ENCODE peak calls at places on chromosomes 2 and 18, in seven cellular contexts. K is sigmoid colon; P is WTC11; F is COR-L47; X is central memory CD4-positive, alpha-beta T cell; A is iPS-NIHi11; U is H7. D is an unnamed sample.

GRCh38 chr2:237190958-237191692 is 105.4 kb downstream of the COPS8 start:
- DNase-seq in K (peak), P (no peak), F (no peak), X (no peak), A (no peak), U (no peak), D (no peak)

GRCh38 chr18:30121397-30121796 is 921.1 kb downstream of the DSC3 start:
- DNase-seq in K (no peak), P (no peak), F (no peak), X (no peak), A (no peak), U (no peak), D (no peak)

GRCh38 chr2:46428911-46429436 is 50.4 kb upstream of the TMEM247 start:
- DNase-seq in K (no peak), P (no peak), F (no peak), X (no peak), A (no peak), U (no peak), D (no peak)

GRCh38 chr2:45598545-45598944 is 12.5 kb downstream of the SRBD1 start:
- DNase-seq in K (no peak), P (no peak), F (no peak), X (no peak), A (no peak), U (no peak), D (no peak)

GRCh38 chr2:240520143-240520973 is 37.4 kb downstream of the ANKMY1 start:
- DNase-seq in K (no peak), P (peak), F (no peak), X (no peak), A (peak), U (peak), D (no peak)

GRCh38 chr2:161488879-161489278 is 72.8 kb downstream of the TBR1 start:
- DNase-seq in K (no peak), P (no peak), F (no peak), X (no peak), A (no peak), U (no peak), D (no peak)

GRCh38 chr2:178870703-178871102 is 63.5 kb upstream of the TTN start:
- DNase-seq in K (no peak), P (no peak), F (no peak), X (no peak), A (no peak), U (no peak), D (no peak)

GRCh38 chr2:188293601-188294482 is 2.2 kb downstream of the GULP1 start:
- DNase-seq in K (peak), P (no peak), F (peak), X (no peak), A (no peak), U (no peak), D (peak)

GRCh38 chr2:134325696-134326095 is 71.8 kb downstream of the MGAT5 start:
- DNase-seq in K (no peak), P (no peak), F (no peak), X (no peak), A (no peak), U (no peak), D (no peak)

GRCh38 chr2:106584304-106584954 is 97.3 kb downstream of the CD8B2 start:
- DNase-seq in K (no peak), P (peak), F (no peak), X (no peak), A (no peak), U (peak), D (no peak)

GRCh38 chr18:74963820-74964446 is 245.0 kb downstream of the PTGR3 start:
- DNase-seq in K (no peak), P (peak), F (peak), X (no peak), A (peak), U (peak), D (peak)

GRCh38 chr2:86027196-86027912 is 78.3 kb downstream of the POLR1A start:
- DNase-seq in K (no peak), P (no peak), F (no peak), X (no peak), A (no peak), U (no peak), D (no peak)

GRCh38 chr2:109063326-109063670 is 65.7 kb upstream of the SH3RF3 start:
- DNase-seq in K (no peak), P (peak), F (peak), X (no peak), A (peak), U (peak), D (no peak)

GRCh38 chr2:175879679-175880078 is 122.4 kb downstream of the LNPK start:
- DNase-seq in K (no peak), P (no peak), F (no peak), X (no peak), A (no peak), U (no peak), D (no peak)

GRCh38 chr2:81645750-81646301 is 1341.3 kb upstream of the LRRTM1 start:
- DNase-seq in K (no peak), P (no peak), F (no peak), X (no peak), A (no peak), U (no peak), D (peak)

GRCh38 chr2:128501700-128502099 is 183.0 kb upstream of the HS6ST1 start:
- DNase-seq in K (no peak), P (no peak), F (no peak), X (no peak), A (no peak), U (peak), D (no peak)

GRCh38 chr2:112910219-112910618 is 746 bp upstream of the IL37 start:
- DNase-seq in K (no peak), P (no peak), F (peak), X (no peak), A (no peak), U (peak), D (no peak)

GRCh38 chr18:78891185-78891762 is 88.3 kb upstream of the SALL3 start:
- DNase-seq in K (no peak), P (no peak), F (peak), X (no peak), A (no peak), U (no peak), D (no peak)

GRCh38 chr2:72803151-72803550 is 22.7 kb downstream of the EXOC6B start:
- DNase-seq in K (no peak), P (no peak), F (no peak), X (no peak), A (no peak), U (no peak), D (no peak)

GRCh38 chr2:167188596-167188967 is 300.3 kb downstream of the XIRP2 start:
- DNase-seq in K (no peak), P (no peak), F (peak), X (no peak), A (no peak), U (no peak), D (no peak)

GRCh38 chr2:164620873-164621760 is at the start of gene GRB14:
- DNase-seq in K (no peak), P (peak), F (peak), X (no peak), A (peak), U (peak), D (peak)

GRCh38 chr2:199468561-199469513 is 11.1 kb upstream of the SATB2 start:
- DNase-seq in K (peak), P (peak), F (no peak), X (no peak), A (no peak), U (peak), D (peak)

GRCh38 chr18:3508576-3509559 is 58.9 kb downstream of the TGIF1 start:
- DNase-seq in K (no peak), P (peak), F (no peak), X (no peak), A (no peak), U (peak), D (peak)

GRCh38 chr2:20071397-20072383 is 20.3 kb upstream of the LAPTM4A start:
- DNase-seq in K (peak), P (no peak), F (no peak), X (no peak), A (peak), U (no peak), D (peak)

GRCh38 chr2:32894119-32894728 is 52.5 kb upstream of the LTBP1 start:
- DNase-seq in K (no peak), P (no peak), F (no peak), X (no peak), A (no peak), U (no peak), D (no peak)

GRCh38 chr2:182182436-182182835 is 196.8 kb downstream of the PPP1R1C start:
- DNase-seq in K (no peak), P (no peak), F (no peak), X (no peak), A (no peak), U (no peak), D (no peak)

GRCh38 chr2:192195548-192196418 is 1.1 kb upstream of the TMEFF2 start:
- DNase-seq in K (peak), P (peak), F (no peak), X (no peak), A (peak), U (peak), D (peak)

GRCh38 chr2:102509749-102510148 is 36.7 kb downstream of the SLC9A4 start:
- DNase-seq in K (no peak), P (no peak), F (no peak), X (no peak), A (no peak), U (no peak), D (no peak)

GRCh38 chr2:179304424-179304823 is 39.8 kb upstream of the SESTD1 start:
- DNase-seq in K (no peak), P (no peak), F (no peak), X (no peak), A (no peak), U (no peak), D (no peak)

GRCh38 chr2:16716051-16716450 is 50.4 kb upstream of the CYRIA start:
- DNase-seq in K (no peak), P (no peak), F (no peak), X (no peak), A (no peak), U (no peak), D (no peak)

GRCh38 chr2:38502107-38502506 is 100.6 kb downstream of the HNRNPLL start:
- DNase-seq in K (no peak), P (no peak), F (no peak), X (no peak), A (no peak), U (no peak), D (no peak)

GRCh38 chr18:55323051-55323994 is 264.7 kb downstream of the TCF4 start:
- DNase-seq in K (no peak), P (no peak), F (peak), X (no peak), A (no peak), U (no peak), D (no peak)

GRCh38 chr2:216030210-216030609 is 16.9 kb upstream of the MREG start:
- DNase-seq in K (no peak), P (no peak), F (no peak), X (no peak), A (no peak), U (no peak), D (no peak)

GRCh38 chr2:55048514-55048924 is 1.7 kb downstream of the RTN4 start:
- DNase-seq in K (no peak), P (no peak), F (peak), X (no peak), A (no peak), U (no peak), D (no peak)

GRCh38 chr2:35606394-35606793 is 749.2 kb upstream of the CRIM1 start:
- DNase-seq in K (no peak), P (no peak), F (no peak), X (no peak), A (no peak), U (no peak), D (no peak)

GRCh38 chr2:176804392-176804791 is 408.2 kb upstream of the HNRNPA3 start:
- DNase-seq in K (no peak), P (no peak), F (peak), X (no peak), A (no peak), U (no peak), D (no peak)